ENCODE peak calls at places on chromosomes 7 and 10, in nine cellular contexts. One of them, this sample, is unnamed.

GRCh38 chr10:120327671-120328070 is 129.4 kb upstream of the PLPP4 start:
- DNase-seq in cardiac fibroblast: no peak
- DNase-seq in tibial nerve: no peak
- DNase-seq in lower lobe of right lung: no peak
- DNase-seq in RWPE1: no peak
- DNase-seq in lung: no peak
- DNase-seq in ovary: no peak
- DNase-seq in stomach: no peak
- DNase-seq in adrenal gland: no peak
- DNase-seq in this sample: no peak

GRCh38 chr7:46854958-46855473 is 726.9 kb downstream of the TNS3 start:
- DNase-seq in RWPE1: no peak
- DNase-seq in ovary: no peak
- DNase-seq in lower lobe of right lung: no peak
- DNase-seq in tibial nerve: no peak
- DNase-seq in lung: no peak
- DNase-seq in adrenal gland: no peak
- DNase-seq in cardiac fibroblast: peak; percentile 71
- DNase-seq in stomach: no peak
- DNase-seq in this sample: peak; percentile 52

GRCh38 chr7:15643000-15643705 is 43.3 kb downstream of the MEOX2 start:
- DNase-seq in RWPE1: peak; percentile 5
- DNase-seq in lung: no peak
- DNase-seq in lower lobe of right lung: no peak
- DNase-seq in cardiac fibroblast: peak; percentile 42
- DNase-seq in stomach: no peak
- DNase-seq in ovary: no peak
- DNase-seq in tibial nerve: no peak
- DNase-seq in adrenal gland: no peak
- DNase-seq in this sample: no peak

GRCh38 chr7:95509199-95509598 is 23.5 kb downstream of the ASB4 start:
- DNase-seq in RWPE1: peak; percentile 7
- DNase-seq in lung: no peak
- DNase-seq in ovary: no peak
- DNase-seq in stomach: no peak
- DNase-seq in adrenal gland: peak; percentile 72
- DNase-seq in lower lobe of right lung: no peak
- DNase-seq in tibial nerve: no peak
- DNase-seq in cardiac fibroblast: peak; percentile 50
- DNase-seq in this sample: no peak

GRCh38 chr10:103517234-103518085 is 24.0 kb downstream of the NEURL1 start:
- DNase-seq in stomach: peak; percentile 8
- DNase-seq in lung: no peak
- DNase-seq in cardiac fibroblast: no peak
- DNase-seq in RWPE1: no peak
- DNase-seq in adrenal gland: no peak
- DNase-seq in lower lobe of right lung: no peak
- DNase-seq in tibial nerve: no peak
- DNase-seq in ovary: no peak
- DNase-seq in this sample: no peak

GRCh38 chr10:110850990-110851389 is 20.7 kb upstream of the PDCD4 start:
- DNase-seq in lower lobe of right lung: no peak
- DNase-seq in adrenal gland: no peak
- DNase-seq in ovary: no peak
- DNase-seq in RWPE1: no peak
- DNase-seq in tibial nerve: no peak
- DNase-seq in cardiac fibroblast: no peak
- DNase-seq in stomach: no peak
- DNase-seq in lung: no peak
- DNase-seq in this sample: peak; percentile 21

GRCh38 chr7:144006029-144006428 is 5.9 kb downstream of the OR6B1 start:
- DNase-seq in cardiac fibroblast: no peak
- DNase-seq in adrenal gland: no peak
- DNase-seq in ovary: no peak
- DNase-seq in RWPE1: no peak
- DNase-seq in tibial nerve: no peak
- DNase-seq in stomach: no peak
- DNase-seq in lower lobe of right lung: no peak
- DNase-seq in lung: no peak
- DNase-seq in this sample: no peak

GRCh38 chr7:33334349-33334748 is 205.0 kb downstream of the BBS9 start:
- DNase-seq in stomach: no peak
- DNase-seq in lung: no peak
- DNase-seq in ovary: no peak
- DNase-seq in RWPE1: no peak
- DNase-seq in cardiac fibroblast: peak; percentile 38
- DNase-seq in lower lobe of right lung: no peak
- DNase-seq in adrenal gland: no peak
- DNase-seq in tibial nerve: no peak
- DNase-seq in this sample: peak; percentile 32

GRCh38 chr10:61170594-61170993 is 226.6 kb upstream of the RHOBTB1 start:
- DNase-seq in lung: no peak
- DNase-seq in ovary: no peak
- DNase-seq in RWPE1: no peak
- DNase-seq in tibial nerve: no peak
- DNase-seq in lower lobe of right lung: no peak
- DNase-seq in stomach: no peak
- DNase-seq in adrenal gland: no peak
- DNase-seq in cardiac fibroblast: no peak
- DNase-seq in this sample: no peak

GRCh38 chr7:151143261-151144015 is 24.1 kb downstream of the GBX1 start:
- DNase-seq in ovary: no peak
- DNase-seq in lung: no peak
- DNase-seq in cardiac fibroblast: no peak
- DNase-seq in adrenal gland: no peak
- DNase-seq in lower lobe of right lung: no peak
- DNase-seq in tibial nerve: no peak
- DNase-seq in stomach: peak; percentile 24
- DNase-seq in RWPE1: no peak
- DNase-seq in this sample: no peak

GRCh38 chr7:47572101-47572460 is 9.8 kb downstream of the TNS3 start:
- DNase-seq in lung: no peak
- DNase-seq in lower lobe of right lung: no peak
- DNase-seq in ovary: no peak
- DNase-seq in stomach: no peak
- DNase-seq in tibial nerve: no peak
- DNase-seq in RWPE1: no peak
- DNase-seq in adrenal gland: no peak
- DNase-seq in cardiac fibroblast: no peak
- DNase-seq in this sample: no peak

GRCh38 chr10:36721851-36722250 is 403.5 kb upstream of the ANKRD30A start:
- DNase-seq in stomach: no peak
- DNase-seq in RWPE1: no peak
- DNase-seq in ovary: no peak
- DNase-seq in tibial nerve: no peak
- DNase-seq in cardiac fibroblast: no peak
- DNase-seq in lower lobe of right lung: no peak
- DNase-seq in adrenal gland: peak; percentile 36
- DNase-seq in lung: no peak
- DNase-seq in this sample: peak; percentile 46

GRCh38 chr7:98557538-98558031 is 59.5 kb upstream of the NPTX2 start:
- DNase-seq in RWPE1: peak; percentile 26
- DNase-seq in tibial nerve: no peak
- DNase-seq in cardiac fibroblast: no peak
- DNase-seq in ovary: no peak
- DNase-seq in lower lobe of right lung: no peak
- DNase-seq in adrenal gland: peak; percentile 44
- DNase-seq in lung: no peak
- DNase-seq in stomach: no peak
- DNase-seq in this sample: no peak

GRCh38 chr10:48525113-48525512 is 79.8 kb downstream of the ARHGAP22 start:
- DNase-seq in adrenal gland: no peak
- DNase-seq in cardiac fibroblast: no peak
- DNase-seq in lower lobe of right lung: no peak
- DNase-seq in stomach: peak; percentile 1
- DNase-seq in lung: no peak
- DNase-seq in ovary: no peak
- DNase-seq in tibial nerve: no peak
- DNase-seq in RWPE1: no peak
- DNase-seq in this sample: no peak

GRCh38 chr10:48523212-48523819 is 81.6 kb downstream of the ARHGAP22 start:
- DNase-seq in lung: peak; percentile 46
- DNase-seq in tibial nerve: no peak
- DNase-seq in lower lobe of right lung: no peak
- DNase-seq in ovary: peak; percentile 81
- DNase-seq in adrenal gland: peak; percentile 85
- DNase-seq in stomach: peak; percentile 24
- DNase-seq in RWPE1: peak; percentile 25
- DNase-seq in cardiac fibroblast: peak; percentile 94
- DNase-seq in this sample: peak; percentile 98

GRCh38 chr10:48525956-48526355 is 78.9 kb downstream of the ARHGAP22 start:
- DNase-seq in adrenal gland: no peak
- DNase-seq in tibial nerve: no peak
- DNase-seq in lung: no peak
- DNase-seq in cardiac fibroblast: no peak
- DNase-seq in lower lobe of right lung: no peak
- DNase-seq in stomach: peak; percentile 2
- DNase-seq in ovary: no peak
- DNase-seq in RWPE1: no peak
- DNase-seq in this sample: no peak

GRCh38 chr10:48522011-48522765 is 82.7 kb downstream of the ARHGAP22 start:
- DNase-seq in RWPE1: no peak
- DNase-seq in adrenal gland: no peak
- DNase-seq in lung: no peak
- DNase-seq in cardiac fibroblast: no peak
- DNase-seq in stomach: peak; percentile 11
- DNase-seq in lower lobe of right lung: no peak
- DNase-seq in ovary: no peak
- DNase-seq in tibial nerve: no peak
- DNase-seq in this sample: peak; percentile 38

GRCh38 chr10:48523820-48524758 is 80.8 kb downstream of the ARHGAP22 start:
- DNase-seq in cardiac fibroblast: no peak
- DNase-seq in RWPE1: no peak
- DNase-seq in stomach: peak; percentile 21
- DNase-seq in ovary: no peak
- DNase-seq in tibial nerve: no peak
- DNase-seq in lower lobe of right lung: no peak
- DNase-seq in adrenal gland: peak; percentile 27
- DNase-seq in lung: no peak
- DNase-seq in this sample: no peak
- TF ChIP-seq CTCF in cardiac fibroblast: peak; percentile 26
- TF ChIP-seq CTCF in RWPE1: peak; percentile 49
- TF ChIP-seq CTCF in stomach: no peak
- TF ChIP-seq CTCF in ovary: no peak
- TF ChIP-seq CTCF in tibial nerve: peak; percentile 20
- TF ChIP-seq CTCF in lower lobe of right lung: peak; percentile 45
- TF ChIP-seq CTCF in adrenal gland: peak; percentile 35
- TF ChIP-seq CTCF in lung: no peak
- TF ChIP-seq CTCF in this sample: peak; percentile 34

DNA sequence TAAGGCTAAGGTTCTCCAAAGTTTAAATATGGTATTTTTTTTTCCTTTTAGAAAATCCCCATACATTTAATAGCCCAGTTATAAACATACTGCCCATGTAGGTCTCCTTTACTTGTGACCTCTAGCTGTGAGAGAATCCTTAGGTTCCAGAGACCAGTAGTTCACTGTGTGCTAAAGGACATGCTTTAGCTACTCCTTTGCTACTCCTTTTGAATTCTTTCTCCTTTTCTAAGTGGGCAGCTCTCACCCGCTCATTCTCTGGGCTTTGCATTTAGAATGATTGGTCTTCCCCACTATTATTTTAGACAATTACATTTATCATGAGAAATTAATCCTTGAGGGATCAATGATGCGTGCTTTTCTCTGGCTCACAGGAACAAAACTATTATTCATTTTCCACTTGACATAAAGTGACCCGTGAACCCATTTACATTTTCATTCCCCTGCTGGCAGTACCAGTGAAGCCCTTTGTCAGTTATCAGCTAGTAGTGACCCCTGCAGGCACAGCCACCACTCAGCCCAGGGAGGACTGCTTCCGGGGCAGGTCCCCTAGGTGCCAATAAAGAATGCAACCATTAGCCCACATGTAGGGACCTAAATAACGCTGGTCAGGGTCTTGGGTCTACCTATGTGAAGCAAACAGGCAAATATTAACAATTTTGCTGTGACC is 844.3 kb downstream of the CNTNAP2 start:
- DNase-seq in ovary: no peak
- DNase-seq in tibial nerve: no peak
- DNase-seq in lower lobe of right lung: no peak
- DNase-seq in lung: no peak
- DNase-seq in adrenal gland: no peak
- DNase-seq in RWPE1: no peak
- DNase-seq in stomach: no peak
- DNase-seq in cardiac fibroblast: no peak
- DNase-seq in this sample: no peak
- TF ChIP-seq CTCF in ovary: no peak
- TF ChIP-seq CTCF in tibial nerve: no peak
- TF ChIP-seq CTCF in lower lobe of right lung: no peak
- TF ChIP-seq CTCF in lung: no peak
- TF ChIP-seq CTCF in adrenal gland: no peak
- TF ChIP-seq CTCF in RWPE1: no peak
- TF ChIP-seq CTCF in stomach: no peak
- TF ChIP-seq CTCF in cardiac fibroblast: no peak
- TF ChIP-seq CTCF in this sample: no peak

DNA sequence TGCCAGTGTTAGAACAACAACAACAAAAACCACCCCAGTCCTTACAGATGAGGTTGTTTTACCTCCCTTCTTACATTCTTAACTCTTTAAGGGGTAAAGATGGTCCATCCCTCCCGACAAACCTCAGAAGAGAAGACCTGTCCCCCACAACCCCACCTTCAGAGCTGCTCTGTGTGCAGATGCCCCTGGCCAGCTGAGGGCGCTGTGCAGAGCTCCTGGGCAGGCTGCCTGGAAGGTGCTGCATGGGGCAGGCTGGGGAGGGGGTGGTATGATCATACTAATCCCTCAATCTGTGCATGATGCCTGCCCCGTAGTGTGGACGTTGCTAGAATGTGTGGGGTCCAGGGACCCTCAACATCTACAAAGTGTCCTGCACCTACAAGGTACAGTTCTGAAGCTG is 387.1 kb downstream of the INHBA start:
- DNase-seq in lung: no peak
- DNase-seq in tibial nerve: no peak
- DNase-seq in lower lobe of right lung: no peak
- DNase-seq in ovary: no peak
- DNase-seq in cardiac fibroblast: no peak
- DNase-seq in adrenal gland: no peak
- DNase-seq in RWPE1: no peak
- DNase-seq in stomach: no peak
- DNase-seq in this sample: no peak
- TF ChIP-seq CTCF in lung: no peak
- TF ChIP-seq CTCF in tibial nerve: no peak
- TF ChIP-seq CTCF in lower lobe of right lung: no peak
- TF ChIP-seq CTCF in ovary: no peak
- TF ChIP-seq CTCF in cardiac fibroblast: peak; percentile 41
- TF ChIP-seq CTCF in adrenal gland: no peak
- TF ChIP-seq CTCF in RWPE1: no peak
- TF ChIP-seq CTCF in stomach: no peak
- TF ChIP-seq CTCF in this sample: peak; percentile 15

DNA sequence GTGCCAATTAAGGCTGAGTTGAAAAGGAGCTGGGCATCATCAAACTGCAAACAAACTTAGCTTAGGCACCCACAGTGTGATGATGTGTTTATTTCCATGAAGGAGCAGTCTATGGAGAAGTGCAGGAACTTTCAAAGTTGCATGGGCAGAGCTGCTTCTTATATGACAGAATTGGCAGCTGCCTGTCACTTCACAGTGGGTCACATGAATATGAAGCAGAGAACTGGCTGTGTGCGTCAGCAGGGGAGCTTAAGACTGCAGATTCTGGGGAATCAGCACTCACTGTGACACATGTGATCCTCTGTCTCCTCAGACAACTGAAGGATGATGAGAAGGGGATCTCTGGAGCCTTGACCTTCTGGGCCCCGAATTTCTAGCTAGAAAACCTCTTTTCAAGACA is 36.6 kb downstream of the RBM28 start:
- DNase-seq in adrenal gland: no peak
- DNase-seq in lower lobe of right lung: no peak
- DNase-seq in ovary: no peak
- DNase-seq in cardiac fibroblast: no peak
- DNase-seq in RWPE1: no peak
- DNase-seq in tibial nerve: no peak
- DNase-seq in stomach: no peak
- DNase-seq in lung: no peak
- DNase-seq in this sample: no peak
- TF ChIP-seq CTCF in adrenal gland: no peak
- TF ChIP-seq CTCF in lower lobe of right lung: no peak
- TF ChIP-seq CTCF in ovary: no peak
- TF ChIP-seq CTCF in cardiac fibroblast: no peak
- TF ChIP-seq CTCF in RWPE1: no peak
- TF ChIP-seq CTCF in tibial nerve: no peak
- TF ChIP-seq CTCF in stomach: no peak
- TF ChIP-seq CTCF in lung: no peak
- TF ChIP-seq CTCF in this sample: no peak

This sample was measured in fibroblast of the aortic adventitia.